ENCODE peak calls at places on chromosomes 7 and 10, in six cellular contexts. F, S, M, G, O and Y are unnamed samples.

GRCh38 chr7:114659409-114659808 is 244.8 kb downstream of the FOXP2 start:
- DNase-seq in F (no peak), S (no peak), M (no peak), G (no peak), O (no peak), Y (no peak)

GRCh38 chr10:50932113-50932512 is 46.7 kb upstream of the A1CF start:
- DNase-seq in F (no peak), S (peak; percentile 35), M (no peak), G (no peak), O (peak; percentile 2), Y (no peak)

GRCh38 chr7:51376420-51377092 is 59.9 kb upstream of the COBL start:
- DNase-seq in F (no peak), S (peak; percentile 47), M (no peak), G (peak; percentile 79), O (no peak), Y (peak; percentile 63)

GRCh38 chr7:121605297-121605640 is 209.2 kb upstream of the FAM3C start:
- DNase-seq in F (no peak), S (peak; percentile 45), M (no peak), G (no peak), O (peak; percentile 6), Y (peak; percentile 26)

GRCh38 chr7:86776136-86776535 is 132.4 kb downstream of the GRM3 start:
- DNase-seq in F (no peak), S (no peak), M (no peak), G (no peak), O (no peak), Y (no peak)

GRCh38 chr7:92768501-92769360 is 67.6 kb downstream of the CDK6 start:
- DNase-seq in F (no peak), S (peak; percentile 56), M (no peak), G (no peak), O (peak; percentile 64), Y (no peak)

GRCh38 chr10:6348091-6348862 is 145.5 kb downstream of the PFKFB3 start:
- DNase-seq in F (no peak), S (peak; percentile 1), M (no peak), G (no peak), O (no peak), Y (no peak)

GRCh38 chr7:158072889-158073730 is 514.5 kb downstream of the PTPRN2 start:
- DNase-seq in F (no peak), S (no peak), M (no peak), G (no peak), O (no peak), Y (no peak)

DNA sequence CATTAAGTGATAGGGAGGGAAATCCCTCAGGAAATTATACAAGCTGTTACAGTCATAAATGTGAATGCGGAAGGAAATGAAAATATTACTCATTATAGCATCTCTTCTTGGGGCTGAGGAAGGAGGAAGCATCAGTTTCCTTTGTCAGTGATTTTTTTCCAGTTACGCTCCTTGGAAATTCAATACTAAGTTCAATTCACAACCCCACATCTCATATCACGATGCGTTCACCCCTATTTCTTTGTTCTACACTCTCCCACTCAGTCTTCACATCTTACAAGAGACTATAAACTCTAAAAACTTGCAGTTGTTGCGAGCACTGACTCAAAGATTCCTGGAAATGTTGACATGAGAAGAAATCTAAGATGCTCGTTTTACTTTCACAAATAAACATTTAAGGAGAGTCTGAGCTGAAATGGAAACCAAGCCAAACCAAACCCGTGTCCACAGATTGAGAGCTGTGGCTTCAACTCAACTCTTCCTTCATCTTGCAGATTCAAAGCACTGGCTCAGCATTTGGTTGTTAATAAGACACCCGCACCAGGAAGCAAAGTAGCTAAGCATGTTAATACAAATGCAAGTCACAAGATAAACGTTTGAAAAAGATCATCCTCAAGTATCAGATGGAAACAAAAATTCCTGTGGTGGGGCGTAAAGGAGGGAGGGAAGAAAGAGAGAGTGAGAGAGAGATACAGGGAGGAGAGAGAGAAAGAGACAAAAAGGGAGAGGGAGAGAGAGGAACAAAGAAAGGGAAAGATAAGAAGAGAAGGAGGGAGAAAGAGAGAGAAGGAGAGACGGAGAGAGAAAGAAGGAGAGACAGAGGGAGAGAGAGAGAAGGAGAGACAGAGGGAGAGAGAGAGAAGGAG is 150.0 kb upstream of the RSU1 start:
- DNase-seq in F (peak; percentile 88), S (peak; percentile 46), M (no peak), G (no peak), O (peak; percentile 94), Y (no peak)
- TF ChIP-seq CTCF in F (no peak), S (no peak), M (no peak), G (no peak), O (no peak), Y (no peak)

GRCh38 chr10:62044569-62044968 is 143.1 kb downstream of the ARID5B start:
- DNase-seq in F (no peak), S (no peak), M (no peak), G (no peak), O (no peak), Y (no peak)
- H3K27ac ChIP-seq in F (peak overlapping the region; percentile 41), S (no peak overlapping the region), M (no peak overlapping the region), G (no peak overlapping the region), O (peak overlapping the region; percentile 80), Y (peak overlapping the region; percentile 26)

GRCh38 chr10:117132751-117133231 is 5.3 kb downstream of the VAX1 start:
- DNase-seq in F (no peak), S (no peak), M (peak; percentile 76), G (no peak), O (no peak), Y (no peak)

GRCh38 chr10:117133273-117134083 is 4.6 kb downstream of the VAX1 start:
- DNase-seq in F (no peak), S (no peak), M (peak; percentile 58), G (no peak), O (no peak), Y (no peak)

GRCh38 chr10:117131390-117132327 is 6.4 kb downstream of the VAX1 start:
- DNase-seq in F (no peak), S (no peak), M (peak; percentile 65), G (no peak), O (no peak), Y (no peak)

GRCh38 chr10:117130346-117130745 is 7.7 kb downstream of the VAX1 start:
- DNase-seq in F (no peak), S (no peak), M (no peak), G (no peak), O (no peak), Y (no peak)

DNA sequence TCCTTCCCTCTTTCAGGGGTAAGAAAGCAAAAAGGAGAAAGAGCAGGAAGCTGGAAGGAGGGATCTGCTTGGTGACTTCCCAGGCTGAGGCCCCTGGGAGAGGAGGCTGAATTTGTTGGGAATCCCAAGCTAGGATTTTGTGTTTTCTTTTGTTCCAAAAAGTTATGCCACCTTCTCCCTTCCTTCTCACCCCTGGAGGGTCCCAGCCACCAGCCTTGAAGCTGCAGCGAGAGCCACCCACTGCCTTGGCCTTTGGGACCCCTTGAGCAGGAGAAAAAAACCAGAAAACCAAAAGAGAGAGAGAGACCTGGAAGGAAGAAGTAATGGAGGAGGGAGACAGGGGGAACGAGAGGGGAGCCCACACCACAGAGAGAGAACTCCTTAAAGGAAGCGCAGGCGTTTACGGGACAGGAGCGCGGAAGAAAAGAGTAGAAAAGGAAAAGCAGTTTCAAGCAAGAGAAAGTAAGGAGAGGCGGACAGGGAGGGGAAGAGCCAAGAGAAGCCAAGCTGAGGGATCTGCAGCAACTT is 7.1 kb downstream of the VAX1 start:
- DNase-seq in F (no peak), S (no peak), M (no peak), G (no peak), O (no peak), Y (no peak)
- H3K27me3 ChIP-seq in F (peaks cover 64% of the 10 kb centered on the region), S (peaks cover 70% of the 10 kb centered on the region), M (peaks cover 98% of the 10 kb centered on the region), G (no peaks in the 10 kb centered on the region), O (peaks cover 67% of the 10 kb centered on the region), Y (peaks cover 75% of the 10 kb centered on the region)

DNA sequence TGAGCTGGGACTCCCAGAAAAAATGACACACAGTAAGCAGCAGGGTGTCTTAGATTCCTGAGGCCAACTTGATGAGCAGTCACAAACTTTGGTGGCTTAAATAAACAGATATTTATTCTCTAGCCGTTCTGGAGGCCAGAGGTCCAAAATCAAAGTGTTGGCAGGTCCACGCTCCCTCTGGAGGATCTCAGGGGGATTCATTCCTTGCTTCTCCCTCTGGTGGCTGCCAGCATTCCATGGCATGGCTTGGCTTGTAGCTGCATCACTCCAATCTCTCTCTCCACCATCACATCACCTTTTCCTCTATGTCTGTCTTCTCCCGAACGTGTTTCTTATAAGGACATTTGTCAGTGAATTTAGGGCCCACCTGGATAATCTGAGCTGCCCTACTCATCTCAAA is 98.4 kb downstream of the OSBPL3 start:
- DNase-seq in F (no peak), S (no peak), M (no peak), G (no peak), O (no peak), Y (no peak)
- TF ChIP-seq CTCF in F (peak; percentile 33), S (peak; percentile 66), M (no peak), G (peak; percentile 74), O (peak; percentile 17), Y (peak; percentile 45)

DNA sequence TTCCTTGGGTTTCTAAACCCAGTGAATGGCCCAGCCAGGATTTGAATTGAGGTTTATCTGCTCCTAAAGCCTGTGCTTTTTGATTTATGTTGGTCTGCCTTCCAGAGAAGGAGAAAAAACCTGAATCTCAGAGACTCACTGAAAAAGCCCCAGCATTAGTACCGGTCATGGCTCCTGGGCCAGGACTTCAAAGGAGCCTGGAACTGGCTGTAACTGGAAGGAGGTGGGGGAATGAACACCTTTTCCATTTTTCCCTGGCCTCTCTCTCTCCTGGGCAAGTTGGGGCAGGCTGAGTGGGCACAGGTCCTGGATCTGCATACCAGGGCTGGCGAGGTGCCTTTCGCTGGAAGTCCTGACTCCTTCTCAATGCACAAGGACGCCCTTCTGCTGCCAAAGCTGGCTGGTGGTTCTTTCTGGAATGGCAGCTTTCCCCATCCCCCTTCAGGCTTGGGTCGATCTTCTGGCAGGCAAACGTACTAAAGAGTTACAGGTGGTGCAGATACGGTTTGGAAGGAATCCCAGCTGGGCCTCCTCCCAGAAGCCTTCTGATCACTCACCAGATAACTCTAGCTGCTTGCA is 268.2 kb downstream of the PTEN start:
- DNase-seq in F (no peak), S (no peak), M (no peak), G (no peak), O (no peak), Y (peak; percentile 87)
- H3K27ac ChIP-seq in F (no peak overlapping the region), S (no peak overlapping the region), M (no peak overlapping the region), G (no peak overlapping the region), O (no peak overlapping the region), Y (no peak overlapping the region)

GRCh38 chr10:103555712-103556111 is 62.2 kb downstream of the NEURL1 start:
- DNase-seq in F (no peak), S (no peak), M (no peak), G (no peak), O (no peak), Y (no peak)
- H3K27me3 ChIP-seq in F (peaks cover 60% of the 10 kb centered on the region), S (peaks cover 42% of the 10 kb centered on the region), M (peaks cover 33% of the 10 kb centered on the region), G (peaks cover 5% of the 10 kb centered on the region), O (peaks cover 62% of the 10 kb centered on the region), Y (peaks cover 70% of the 10 kb centered on the region)

DNA sequence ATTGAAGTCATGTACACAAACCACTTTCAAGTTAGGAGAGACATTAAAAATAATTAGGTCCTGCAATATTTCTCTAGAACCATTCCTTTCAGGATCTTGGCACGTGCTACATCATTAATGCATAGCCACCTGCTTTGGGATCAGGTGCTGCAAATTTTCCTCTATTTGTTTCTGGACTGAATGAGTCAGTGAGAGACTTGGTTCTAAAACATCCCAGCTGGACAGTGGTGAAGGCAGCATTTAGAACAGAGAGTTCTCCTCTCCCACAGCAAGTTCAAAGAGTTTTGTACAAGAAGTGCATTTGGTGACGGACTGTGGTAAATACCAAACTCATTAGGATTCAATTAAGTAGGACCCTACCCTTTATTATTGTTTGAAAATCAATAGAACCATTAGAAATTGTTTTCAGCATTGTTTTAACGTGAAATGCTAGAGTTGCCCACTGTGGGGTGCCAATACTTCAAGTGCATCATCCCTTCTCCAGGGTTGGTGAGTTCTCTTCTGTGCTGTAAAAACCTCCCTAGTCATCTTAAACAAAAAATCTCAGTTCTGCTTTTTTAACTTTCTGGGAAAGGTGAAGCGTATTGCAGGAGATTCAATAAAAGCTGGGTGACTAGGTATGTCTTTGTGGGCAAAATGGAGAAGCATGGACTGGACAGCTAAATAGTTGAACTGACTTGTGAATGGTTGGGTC is 698.9 kb downstream of the SUGCT start:
- DNase-seq in F (no peak), S (peak; percentile 20), M (no peak), G (no peak), O (peak; percentile 55), Y (no peak)
- TF ChIP-seq CTCF in F (peak; percentile 46), S (peak; percentile 54), M (no peak), G (no peak), O (peak; percentile 50), Y (peak; percentile 63)